ENCODE peak calls at places on chromosomes 5 and 9, in four cellular contexts. H is cerebellar nuclear complex, R is amniotic stem cell, I is K562. E is an unnamed sample.

GRCh38 chr9:33132249-33132772 is 34.8 kb downstream of the B4GALT1 start:
- DNase-seq in H (no peak), R (peak), I (no peak), E (no peak)

GRCh38 chr9:4284925-4285324 is 14.9 kb downstream of the GLIS3 start:
- DNase-seq in H (no peak), R (no peak), I (no peak), E (no peak)

GRCh38 chr9:100111235-100111634 is 12.2 kb downstream of the INVS start:
- DNase-seq in H (peak), R (peak), I (no peak), E (peak)

GRCh38 chr5:172235132-172235780 is 41.3 kb downstream of the EFCAB9 start:
- DNase-seq in H (no peak), R (no peak), I (no peak), E (peak)

GRCh38 chr5:65244031-65244430 is 237.7 kb downstream of the ADAMTS6 start:
- DNase-seq in H (no peak), R (no peak), I (no peak), E (no peak)

GRCh38 chr9:34098307-34098706 is 28.2 kb downstream of the DCAF12 start:
- DNase-seq in H (no peak), R (no peak), I (no peak), E (no peak)

GRCh38 chr9:88322906-88323566 is 65.2 kb upstream of the SPIN1 start:
- DNase-seq in H (no peak), R (no peak), I (no peak), E (no peak)

GRCh38 chr9:134474058-134474370 is 147.8 kb downstream of the RXRA start:
- DNase-seq in H (no peak), R (no peak), I (no peak), E (no peak)

GRCh38 chr5:111530298-111530740 is 18.0 kb upstream of the STARD4 start:
- DNase-seq in H (no peak), R (no peak), I (peak), E (no peak)

GRCh38 chr9:5389109-5389732 is 48.5 kb downstream of the PLGRKT start:
- DNase-seq in H (no peak), R (peak), I (peak), E (no peak)

GRCh38 chr5:165457854-165458481 is 1952.5 kb downstream of the MAT2B start:
- DNase-seq in H (no peak), R (peak), I (peak), E (no peak)

GRCh38 chr9:112711050-112711689 is 6.7 kb downstream of the INIP start:
- DNase-seq in H (no peak), R (peak), I (peak), E (no peak)

GRCh38 chr9:13209498-13209897 is 70.0 kb downstream of the MPDZ start:
- DNase-seq in H (no peak), R (no peak), I (no peak), E (no peak)

GRCh38 chr5:175092691-175093090 is 351.3 kb downstream of the DRD1 start:
- DNase-seq in H (no peak), R (no peak), I (peak), E (no peak)

GRCh38 chr5:13115476-13115875 is 829.0 kb downstream of the DNAH5 start:
- DNase-seq in H (no peak), R (no peak), I (no peak), E (no peak)

GRCh38 chr9:116572095-116572748 is 114.9 kb upstream of the TRIM32 start:
- DNase-seq in H (peak), R (peak), I (peak), E (peak)

GRCh38 chr9:87787735-87788134 is 61.8 kb downstream of the CTSL start:
- DNase-seq in H (no peak), R (no peak), I (peak), E (no peak)

GRCh38 chr5:50694027-50694590 is 27.7 kb downstream of the PARP8 start:
- DNase-seq in H (no peak), R (no peak), I (no peak), E (no peak)

GRCh38 chr9:5688109-5688508 is 59.2 kb downstream of the RIC1 start:
- DNase-seq in H (no peak), R (no peak), I (peak), E (no peak)

GRCh38 chr5:43042176-43042625 is 2.1 kb upstream of the ANXA2R start:
- DNase-seq in H (no peak), R (no peak), I (no peak), E (no peak)

GRCh38 chr5:92552206-92553160 is 1028.5 kb downstream of the NR2F1-AS1 start:
- DNase-seq in H (no peak), R (peak), I (no peak), E (peak)

E was measured in AG09319.